ENCODE peak calls at places on chromosomes 1 and 21, in five cellular contexts. P, Z, C, M and E are unnamed samples.

GRCh38 chr1:1784933-1785332 is 6.7 kb upstream of the NADK start:
- DNase-seq in C (no peak), M (no peak), P (peak), Z (no peak), E (no peak)

GRCh38 chr1:223219846-223220610 is 77.0 kb upstream of the TLR5 start:
- DNase-seq in C (no peak), Z (no peak), P (no peak), M (no peak), E (no peak)

GRCh38 chr1:184407816-184408510 is 21.1 kb downstream of the C1orf21 start:
- DNase-seq in M (no peak), C (no peak), Z (no peak), P (no peak), E (no peak)

GRCh38 chr1:109476825-109477224 is 6.9 kb upstream of the ATXN7L2 start:
- DNase-seq in C (no peak), Z (no peak), P (no peak), M (no peak), E (no peak)

GRCh38 chr1:155912056-155912536 is 947 bp upstream of the RIT1 start:
- DNase-seq in C (no peak), M (peak), Z (no peak), P (no peak), E (no peak)

GRCh38 chr1:225454733-225455132 is 26.9 kb upstream of the LBR start:
- DNase-seq in M (peak), Z (peak), P (no peak), C (no peak), E (no peak)

GRCh38 chr1:33921281-33921680 is 57.4 kb downstream of the HMGB4 start:
- DNase-seq in M (no peak), P (no peak), Z (no peak), C (no peak), E (no peak)

GRCh38 chr1:212355230-212355969 is 59.3 kb downstream of the PACC1 start:
- DNase-seq in Z (no peak), M (no peak), C (no peak), P (no peak), E (no peak)

GRCh38 chr1:32907435-32907834 is 6.2 kb upstream of the TMEM54 start:
- DNase-seq in P (no peak), M (no peak), C (no peak), Z (no peak), E (no peak)

GRCh38 chr1:192011525-192011924 is 146.7 kb upstream of the RGS18 start:
- DNase-seq in Z (no peak), P (peak), M (no peak), C (no peak), E (no peak)

GRCh38 chr1:183227963-183228649 is 42.0 kb downstream of the LAMC2 start:
- DNase-seq in M (peak), P (no peak), Z (peak), C (no peak), E (no peak)

GRCh38 chr1:16239972-16240491 is 3.0 kb upstream of the CPLANE2 start:
- DNase-seq in M (no peak), Z (no peak), C (no peak), P (no peak), E (no peak)

GRCh38 chr1:229203030-229203751 is 67.7 kb upstream of the RAB4A start:
- DNase-seq in C (no peak), M (no peak), Z (peak), P (no peak), E (peak)

GRCh38 chr1:82695443-82695842 is 894.7 kb downstream of the ADGRL2 start:
- DNase-seq in C (no peak), P (no peak), M (no peak), Z (no peak), E (no peak)

GRCh38 chr21:33374080-33374873 is 28.9 kb upstream of the IFNGR2 start:
- DNase-seq in C (peak), P (no peak), Z (peak), M (peak), E (no peak)

GRCh38 chr1:4964634-4965345 is 310.4 kb downstream of the AJAP1 start:
- DNase-seq in Z (no peak), C (no peak), M (no peak), P (no peak), E (no peak)

GRCh38 chr1:7281821-7282220 is 489.3 kb upstream of the VAMP3 start:
- DNase-seq in P (no peak), C (no peak), M (no peak), Z (no peak), E (peak)

GRCh38 chr1:217403321-217403720 is 227.6 kb downstream of the GPATCH2 start:
- DNase-seq in M (no peak), P (no peak), C (no peak), Z (no peak), E (no peak)

GRCh38 chr1:24952413-24952841 is 22.4 kb upstream of the RUNX3 start:
- DNase-seq in Z (no peak), M (no peak), P (no peak), C (no peak), E (no peak)

GRCh38 chr1:88519156-88519555 is 164.9 kb upstream of the PKN2 start:
- DNase-seq in M (no peak), P (no peak), Z (no peak), C (no peak), E (no peak)

GRCh38 chr1:209583408-209583807 is at the start of gene CAMK1G:
- DNase-seq in P (no peak), Z (no peak), C (no peak), M (no peak), E (peak)

GRCh38 chr1:156643266-156644092 is 1.6 kb downstream of the BCAN start:
- DNase-seq in Z (no peak), C (no peak), M (no peak), P (no peak), E (no peak)

GRCh38 chr1:150981177-150981804 is 801 bp upstream of the ANXA9 start:
- DNase-seq in Z (no peak), C (no peak), P (peak), M (peak), E (no peak)

GRCh38 chr1:91993256-91993655 is 36.5 kb upstream of the EPHX4 start:
- DNase-seq in C (no peak), M (no peak), Z (no peak), P (no peak), E (no peak)

GRCh38 chr1:165476776-165477175 is 31.9 kb upstream of the RXRG start:
- DNase-seq in C (no peak), M (no peak), P (no peak), Z (no peak), E (no peak)

GRCh38 chr1:64601207-64601606 is 131.3 kb downstream of the CACHD1 start:
- DNase-seq in M (no peak), Z (no peak), C (no peak), P (no peak), E (no peak)

GRCh38 chr1:64595871-64596515 is 126.1 kb downstream of the CACHD1 start:
- DNase-seq in P (no peak), C (no peak), M (no peak), Z (no peak), E (no peak)

GRCh38 chr1:64598100-64598571 is 128.2 kb downstream of the CACHD1 start:
- DNase-seq in P (no peak), Z (peak), M (no peak), C (no peak), E (no peak)

DNA sequence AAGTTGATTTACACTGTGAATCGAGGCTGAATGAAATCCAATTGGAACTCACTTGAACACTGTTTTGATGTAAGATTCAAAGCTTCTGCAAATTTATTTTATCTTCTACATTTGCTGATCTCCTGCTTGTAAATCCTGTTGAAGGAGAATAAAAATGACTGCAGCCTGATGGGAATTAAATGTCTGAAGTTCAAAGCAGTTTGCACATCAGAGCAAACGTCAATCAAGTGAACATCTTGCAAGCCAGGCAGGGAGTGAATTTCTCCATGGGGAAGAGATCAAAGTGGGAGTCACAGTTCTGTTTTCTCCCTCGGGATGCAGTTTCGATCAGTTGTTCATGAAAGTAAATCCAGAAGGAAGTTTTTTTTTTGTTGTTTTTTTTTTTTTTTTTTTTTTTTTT is 127.2 kb downstream of the CACHD1 start:
- DNase-seq in P (no peak), C (no peak), M (no peak), Z (no peak), E (no peak)
- TF ChIP-seq EP300 in P (no peak), C (no peak), M (no peak), Z (no peak), E (no peak)

DNA sequence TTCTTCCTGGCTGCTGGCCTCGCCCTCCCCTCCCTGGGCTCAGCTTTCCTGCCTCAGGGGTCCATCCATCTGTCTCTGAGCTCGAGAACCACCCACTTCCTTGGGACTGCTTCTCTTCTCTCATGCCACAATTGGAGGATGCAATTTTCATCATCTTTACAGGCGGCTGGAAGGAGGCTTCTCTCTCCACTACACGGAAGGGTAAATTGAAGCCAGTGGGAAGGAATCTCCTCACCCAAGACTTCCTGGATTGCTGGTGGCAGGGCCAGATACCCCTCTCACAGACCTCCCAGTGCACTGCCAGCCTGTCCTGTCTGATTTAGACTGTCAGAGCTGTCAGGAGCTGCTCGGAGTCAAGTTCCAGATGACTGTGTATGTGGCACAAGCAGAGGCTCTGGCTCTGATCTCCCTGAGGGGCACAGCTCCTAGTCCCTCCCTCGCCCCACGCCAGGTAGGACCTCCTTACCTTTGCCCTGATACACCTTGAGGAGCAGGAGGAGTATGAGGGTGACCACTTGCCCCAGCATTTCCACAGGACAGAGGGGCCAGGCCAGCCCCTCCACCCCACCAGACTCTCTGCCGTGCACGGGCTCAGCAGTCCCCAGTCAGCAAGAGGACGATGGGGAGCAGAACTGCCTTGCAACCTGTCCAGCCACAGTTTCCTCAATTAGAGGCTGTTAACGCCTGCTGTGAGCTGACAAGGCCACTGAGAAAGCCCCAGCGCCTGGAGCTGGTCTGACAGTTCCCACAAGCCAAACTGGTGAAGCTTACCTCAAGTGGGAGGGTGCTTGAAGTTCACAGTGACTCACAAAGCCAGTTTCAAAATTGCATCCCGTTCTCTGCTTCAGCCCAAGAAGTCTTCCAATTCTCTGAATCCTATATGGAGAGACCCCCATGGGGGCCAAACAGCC is at the start of gene CD244:
- DNase-seq in C (no peak), M (peak), P (peak), Z (no peak), E (peak)
- H3K4me3 ChIP-seq in C (no peak), M (no peak), P (peak), Z (no peak), E (no peak)

DNA sequence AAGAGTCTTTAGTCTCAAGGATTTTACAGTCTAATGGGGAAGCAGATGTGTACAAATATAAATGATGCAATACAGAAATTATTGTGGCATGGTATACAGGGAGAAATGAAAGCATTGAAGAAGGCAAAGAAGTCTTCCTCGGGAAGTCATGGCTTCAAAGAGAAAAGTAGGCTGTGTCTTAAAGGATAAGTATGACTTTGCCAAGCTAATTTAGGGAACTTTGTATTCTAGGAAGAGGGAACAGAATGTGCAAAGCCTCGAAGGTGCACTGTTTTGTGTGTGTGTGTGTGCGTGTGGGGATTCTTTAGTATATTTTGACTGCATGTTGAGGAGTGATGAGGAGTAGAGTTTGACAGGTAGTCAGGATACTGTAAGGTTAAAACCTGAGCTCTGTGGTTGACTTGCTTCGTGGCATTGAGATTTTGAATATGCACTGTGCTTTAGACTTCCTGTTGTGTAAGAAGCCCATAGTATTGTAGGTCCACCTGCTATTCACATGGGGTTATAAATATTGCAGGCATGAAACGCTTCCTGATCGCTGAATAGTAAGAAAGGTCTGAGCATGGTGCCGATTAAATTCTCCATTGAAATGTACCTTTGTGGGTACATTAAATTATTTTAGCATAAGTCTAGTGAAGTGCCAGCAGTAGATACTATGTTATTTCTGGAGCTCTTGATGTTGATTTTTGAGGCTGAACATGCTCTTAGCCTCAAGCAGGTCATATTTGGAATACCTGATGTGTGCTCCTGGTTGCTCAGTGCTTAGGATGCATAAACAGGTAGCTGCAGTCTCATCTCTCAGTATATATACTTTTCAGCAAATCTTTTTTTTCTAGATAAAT is 8.0 kb downstream of the SMAP2 start:
- DNase-seq in Z (no peak), M (no peak), P (no peak), C (no peak), E (no peak)
- TF ChIP-seq POLR2A in Z (no peak), M (no peak), P (peak), C (no peak), E (no peak)

GRCh38 chr1:226725870-226726212 is 13.2 kb downstream of the ITPKB start:
- DNase-seq in Z (no peak), C (no peak), P (no peak), M (no peak), E (no peak)

GRCh38 chr1:226730826-226731225 is 8.3 kb downstream of the ITPKB start:
- DNase-seq in C (no peak), Z (no peak), M (no peak), P (no peak), E (no peak)

GRCh38 chr1:226730064-226730463 is 9.0 kb downstream of the ITPKB start:
- DNase-seq in P (no peak), C (no peak), Z (no peak), M (no peak), E (no peak)

GRCh38 chr1:226731257-226731893 is 7.7 kb downstream of the ITPKB start:
- DNase-seq in P (no peak), M (no peak), C (no peak), Z (no peak), E (no peak)

DNA sequence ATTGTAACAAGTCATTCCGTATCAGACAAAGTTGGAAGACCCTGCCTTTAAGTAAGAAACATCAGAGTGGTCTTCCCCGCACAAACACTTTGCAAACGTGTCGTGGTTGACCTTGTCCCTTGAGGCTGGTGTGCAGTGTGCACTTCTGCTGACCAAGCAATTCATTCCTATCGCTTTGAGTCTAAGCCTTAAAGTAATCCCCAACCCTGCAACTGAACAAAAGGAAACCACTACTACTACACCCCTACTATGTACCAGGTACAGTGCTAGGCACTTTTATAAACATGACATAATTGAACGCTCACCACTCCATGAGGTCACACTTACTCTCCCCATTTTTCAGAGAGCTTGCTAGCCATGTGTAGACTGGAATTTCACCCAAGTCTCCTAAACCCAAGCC is 10.6 kb downstream of the ITPKB start:
- DNase-seq in C (no peak), Z (no peak), M (no peak), P (no peak), E (no peak)
- TF ChIP-seq EP300 in C (no peak), Z (no peak), M (no peak), P (no peak), E (no peak)

DNA sequence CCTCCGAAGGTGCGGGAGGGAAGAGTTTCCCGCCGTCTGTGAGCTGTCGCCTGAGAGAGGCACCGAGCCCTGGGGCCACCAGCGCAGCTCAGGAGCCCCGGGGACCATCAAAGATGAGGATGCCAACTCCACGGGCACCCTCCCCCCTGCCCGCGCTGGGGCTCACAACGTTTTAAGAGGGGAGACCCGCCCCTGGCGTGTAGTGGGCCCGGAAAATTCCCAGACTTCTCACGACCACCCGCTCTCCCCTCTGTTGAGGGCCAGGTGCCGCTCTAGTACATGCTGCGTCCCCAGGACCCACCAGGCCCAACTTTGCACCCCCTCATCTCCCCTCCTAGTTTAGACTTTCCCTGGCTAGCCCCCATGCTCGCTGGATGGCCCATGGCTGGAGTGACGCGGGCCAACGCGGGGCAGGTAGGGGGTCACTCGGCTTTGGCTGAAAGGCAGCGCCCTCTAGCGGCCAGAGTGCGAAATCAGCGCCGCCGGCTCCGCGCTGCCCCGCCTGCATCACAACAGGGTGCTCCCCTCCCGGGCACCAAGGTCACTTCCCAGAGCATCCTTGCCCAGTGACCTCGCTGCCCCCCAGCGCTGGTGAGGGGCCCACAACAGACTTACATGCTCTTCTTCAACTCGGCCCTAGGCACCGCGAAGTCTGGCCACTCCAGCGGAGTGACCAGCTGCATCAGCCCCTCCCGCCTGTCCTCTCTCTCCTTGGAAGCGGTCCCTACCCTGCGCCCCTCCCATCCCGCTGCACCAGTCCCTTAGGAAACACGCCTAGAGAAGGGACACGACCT is 1.8 kb downstream of the CD160 start:
- DNase-seq in C (peak), Z (peak), M (peak), P (peak), E (peak)
- H3K4me3 ChIP-seq in C (peak), Z (peak), M (peak), P (peak), E (peak)

DNA sequence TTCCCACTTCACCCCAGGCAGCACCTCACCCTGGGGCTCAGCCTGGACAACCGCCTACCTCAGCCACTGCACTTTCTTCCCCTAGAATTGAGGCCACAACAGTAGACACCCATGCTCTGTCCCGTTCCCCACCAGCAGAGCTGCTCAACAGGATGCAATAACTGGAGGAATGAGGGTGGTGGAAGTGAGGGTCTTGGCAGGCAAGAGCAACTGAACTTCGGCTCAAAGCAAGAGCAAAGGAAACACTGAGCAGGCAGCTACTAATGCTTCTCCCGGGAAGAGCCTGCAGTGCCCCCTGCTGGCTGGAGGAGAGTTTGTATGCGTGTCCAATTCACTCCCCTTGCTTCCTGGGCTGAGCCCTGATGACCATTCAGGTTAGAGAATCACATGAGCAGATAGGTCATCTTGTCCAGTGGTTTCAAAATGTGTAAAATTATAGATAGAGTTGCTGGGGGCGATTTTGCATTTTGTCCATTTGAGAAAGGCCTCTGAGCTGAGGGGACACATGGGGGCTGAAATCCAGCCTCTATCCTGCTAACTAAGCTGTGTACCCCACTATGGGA is 13.9 kb downstream of the NT5C1A start:
- DNase-seq in C (no peak), Z (peak), M (peak), P (no peak), E (peak)
- TF ChIP-seq POLR2A in C (no peak), Z (no peak), M (no peak), P (no peak), E (no peak)